ENCODE peak calls at places on chromosomes 1 and 21, in four cellular contexts. U, K, Y and T are unnamed samples.

GRCh38 chr1:174682419-174683008 is 234.8 kb downstream of the GPR52 start:
- DNase-seq in U (no peak), K (no peak), Y (peak), T (no peak)

GRCh38 chr1:10693497-10694273 is 102.8 kb downstream of the CASZ1 start:
- DNase-seq in U (peak), K (no peak), Y (no peak), T (peak)

GRCh38 chr1:85279463-85280080 is 3.1 kb upstream of the BCL10 start:
- DNase-seq in U (no peak), K (no peak), Y (no peak), T (no peak)

GRCh38 chr1:113747376-113747775 is 11.9 kb downstream of the PHTF1 start:
- DNase-seq in U (no peak), K (no peak), Y (no peak), T (no peak)

GRCh38 chr1:173914366-173914871 is 2.7 kb downstream of the SERPINC1 start:
- DNase-seq in U (peak), K (no peak), Y (peak), T (peak)

GRCh38 chr21:42061195-42061865 is 9.8 kb upstream of the UMODL1 start:
- DNase-seq in U (no peak), K (peak), Y (no peak), T (no peak)

GRCh38 chr1:179677882-179678281 is 65.2 kb upstream of the FAM163A start:
- DNase-seq in U (no peak), K (no peak), Y (no peak), T (no peak)

GRCh38 chr21:42621828-42622199 is 31.6 kb upstream of the PDE9A start:
- DNase-seq in U (no peak), K (no peak), Y (no peak), T (no peak)

GRCh38 chr21:15272591-15272990 is 207.8 kb upstream of the NRIP1 start:
- DNase-seq in U (no peak), K (no peak), Y (no peak), T (no peak)

GRCh38 chr1:192559115-192560006 is 16.2 kb upstream of the RGS1 start:
- DNase-seq in U (no peak), K (no peak), Y (no peak), T (no peak)

GRCh38 chr1:186985889-186986491 is 157.2 kb downstream of the PLA2G4A start:
- DNase-seq in U (peak), K (no peak), Y (peak), T (peak)

GRCh38 chr1:89518116-89518780 is 6.4 kb upstream of the LRRC8B start:
- DNase-seq in U (no peak), K (no peak), Y (no peak), T (no peak)

GRCh38 chr1:1285618-1286311 is 5.5 kb downstream of the SCNN1D start:
- DNase-seq in U (no peak), K (no peak), Y (no peak), T (no peak)

GRCh38 chr1:181033128-181033798 is 520 bp upstream of the MR1 start:
- DNase-seq in U (peak), K (peak), Y (no peak), T (no peak)

GRCh38 chr1:234188454-234188792 is 184.8 kb upstream of the COA6 start:
- DNase-seq in U (peak), K (peak), Y (peak), T (no peak)

GRCh38 chr1:220462756-220463155 is 65.2 kb upstream of the MARK1 start:
- DNase-seq in U (peak), K (no peak), Y (no peak), T (no peak)

GRCh38 chr1:245458761-245459174 is 304.0 kb downstream of the KIF26B start:
- DNase-seq in U (no peak), K (no peak), Y (no peak), T (no peak)

GRCh38 chr1:46175243-46175642 is 356 bp downstream of the TSPAN1 start:
- DNase-seq in U (no peak), K (no peak), Y (no peak), T (no peak)

GRCh38 chr1:243315933-243316332 is 60.1 kb downstream of the SDCCAG8 start:
- DNase-seq in U (no peak), K (no peak), Y (no peak), T (no peak)

GRCh38 chr1:3548156-3548893 is 63.0 kb downstream of the MEGF6 start:
- DNase-seq in U (no peak), K (no peak), Y (no peak), T (no peak)

GRCh38 chr1:110171134-110171733 is 20.9 kb downstream of the SLC6A17 start:
- DNase-seq in U (no peak), K (no peak), Y (no peak), T (no peak)

GRCh38 chr1:5993553-5994510 is 1.6 kb upstream of the NPHP4 start:
- DNase-seq in U (peak), K (no peak), Y (no peak), T (no peak)

GRCh38 chr21:30116474-30116873 is 50.1 kb downstream of the CLDN17 start:
- DNase-seq in U (no peak), K (no peak), Y (no peak), T (no peak)

GRCh38 chr1:7474143-7474490 is 297.0 kb upstream of the VAMP3 start:
- DNase-seq in U (no peak), K (no peak), Y (no peak), T (no peak)

GRCh38 chr21:45471229-45472052 is 66.5 kb downstream of the COL18A1 start:
- DNase-seq in U (no peak), K (no peak), Y (peak), T (no peak)

GRCh38 chr1:93708734-93709481 is 27.3 kb upstream of the BCAR3 start:
- DNase-seq in U (no peak), K (no peak), Y (no peak), T (no peak)

GRCh38 chr1:67557731-67558448 is 127.1 kb upstream of the GADD45A start:
- DNase-seq in U (peak), K (no peak), Y (no peak), T (no peak)

GRCh38 chr1:205179842-205180241 is 31.7 kb downstream of the DSTYK start:
- DNase-seq in U (no peak), K (no peak), Y (no peak), T (no peak)

GRCh38 chr1:40315795-40316594 is 1.1 kb downstream of the COL9A2 start:
- DNase-seq in U (no peak), K (no peak), Y (no peak), T (peak)

GRCh38 chr1:40315239-40315794 is 1.8 kb downstream of the COL9A2 start:
- DNase-seq in U (peak), K (peak), Y (peak), T (peak)

GRCh38 chr1:40318476-40318875 is 1.4 kb upstream of the COL9A2 start:
- DNase-seq in U (no peak), K (no peak), Y (no peak), T (no peak)

GRCh38 chr1:40317394-40318074 is 448 bp upstream of the COL9A2 start:
- DNase-seq in U (no peak), K (no peak), Y (no peak), T (peak)

GRCh38 chr1:40316595-40317393 is at the start of gene COL9A2:
- DNase-seq in U (no peak), K (no peak), Y (peak), T (peak)
- TF ChIP-seq FOXK2 in U (no peak), K (no peak), Y (no peak), T (no peak)

GRCh38 chr1:18397636-18398035 is 83.1 kb upstream of the KLHDC7A start:
- DNase-seq in U (no peak), K (no peak), Y (no peak), T (no peak)

GRCh38 chr1:18398791-18399551 is 81.8 kb upstream of the KLHDC7A start:
- DNase-seq in U (no peak), K (no peak), Y (peak), T (no peak)

GRCh38 chr1:18404460-18404859 is 76.3 kb upstream of the KLHDC7A start:
- DNase-seq in U (no peak), K (no peak), Y (no peak), T (no peak)

GRCh38 chr1:18400347-18401102 is 80.2 kb upstream of the KLHDC7A start:
- DNase-seq in U (peak), K (no peak), Y (no peak), T (no peak)

GRCh38 chr1:18401921-18402320 is 78.8 kb upstream of the KLHDC7A start:
- DNase-seq in U (no peak), K (no peak), Y (no peak), T (no peak)
- TF ChIP-seq BHLHE40 in U (no peak), K (no peak), Y (no peak), T (no peak)

GRCh38 chr1:235917267-235917811 is 50.6 kb upstream of the LYST start:
- DNase-seq in U (peak), K (peak), Y (no peak), T (no peak)
- TF ChIP-seq FOXK2 in U (no peak), K (no peak), Y (no peak), T (no peak)

DNA sequence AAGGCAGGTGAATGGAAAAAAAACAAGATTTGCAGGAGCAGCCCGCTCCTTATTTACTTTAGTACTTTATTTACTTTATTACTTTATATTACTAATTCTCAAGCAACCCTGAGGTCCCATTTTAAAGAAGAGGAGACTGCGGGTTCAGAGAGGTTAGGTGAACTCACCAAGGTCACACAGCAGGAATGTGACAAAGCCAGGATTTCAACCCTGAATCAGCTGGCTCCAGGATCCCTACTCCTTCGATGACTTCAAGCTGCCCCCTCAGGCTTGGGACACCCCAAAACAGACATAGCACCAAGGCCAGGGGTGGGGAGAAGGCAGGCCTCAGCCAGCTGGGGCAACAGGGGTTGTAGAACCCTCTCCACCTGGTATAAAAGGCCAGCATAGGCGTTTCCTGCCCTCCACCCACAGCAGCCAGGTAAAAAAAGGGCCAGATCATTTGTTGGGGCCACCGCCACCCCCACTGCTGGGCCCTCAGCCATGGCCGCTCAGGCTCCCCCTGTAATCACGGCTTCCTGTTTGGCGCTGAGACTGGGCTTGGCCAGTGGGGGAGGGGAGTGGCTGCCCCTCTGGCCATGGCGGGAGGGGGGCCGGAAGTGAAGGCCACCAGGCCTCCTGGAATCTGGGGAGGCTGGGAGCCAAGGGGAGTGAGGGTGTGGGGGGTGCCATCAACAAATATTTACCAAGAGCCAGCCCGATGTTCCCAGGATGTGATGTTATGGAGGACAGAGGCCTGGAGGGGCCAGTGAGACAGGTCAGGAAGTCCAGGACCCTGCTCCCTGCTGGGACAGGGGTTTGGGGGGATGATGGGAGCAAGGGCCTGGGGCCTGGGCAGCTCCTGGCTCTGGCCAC is 6.5 kb downstream of the SDC3 start:
- DNase-seq in U (peak), K (no peak), Y (peak), T (no peak)
- TF ChIP-seq BHLHE40 in U (no peak), K (no peak), Y (no peak), T (no peak)

GRCh38 chr21:44399955-44400790 is 46.8 kb downstream of the TRPM2 start:
- DNase-seq in U (no peak), K (no peak), Y (no peak), T (no peak)
- TF ChIP-seq FOXK2 in U (no peak), K (no peak), Y (no peak), T (no peak)

GRCh38 chr1:177106614-177107365 is 57.7 kb downstream of the ASTN1 start:
- DNase-seq in U (no peak), K (no peak), Y (no peak), T (no peak)

DNA sequence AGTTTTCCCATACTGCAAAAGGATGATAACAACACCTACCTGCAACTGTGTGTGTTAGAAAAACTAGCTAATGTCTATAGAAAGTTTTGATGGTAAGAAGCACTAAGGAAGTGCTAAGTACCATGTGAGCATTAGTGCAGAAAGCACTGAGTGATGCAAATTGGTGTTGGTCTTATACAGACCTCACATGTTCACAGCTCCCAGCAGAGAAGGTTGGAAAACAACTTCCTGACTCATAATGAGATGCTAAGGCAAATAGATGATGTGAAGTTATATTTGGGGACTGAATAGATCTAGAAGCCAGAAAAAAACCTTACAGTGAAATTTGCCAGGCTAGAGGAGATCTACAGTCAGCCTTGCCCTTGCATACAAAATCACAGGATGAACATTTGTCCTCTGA is 61.5 kb downstream of the ASTN1 start:
- DNase-seq in U (no peak), K (no peak), Y (no peak), T (no peak)
- TF ChIP-seq BHLHE40 in U (no peak), K (no peak), Y (no peak), T (no peak)

GRCh38 chr1:236288620-236288976 is 6.8 kb upstream of the ERO1B start:
- DNase-seq in U (no peak), K (no peak), Y (no peak), T (no peak)

GRCh38 chr1:236297161-236297560 is 15.4 kb upstream of the ERO1B start:
- DNase-seq in U (no peak), K (no peak), Y (no peak), T (no peak)

GRCh38 chr1:236289492-236290131 is 7.9 kb upstream of the ERO1B start:
- DNase-seq in U (no peak), K (no peak), Y (no peak), T (no peak)

GRCh38 chr1:236287757-236288619 is 6.2 kb upstream of the ERO1B start:
- DNase-seq in U (peak), K (no peak), Y (no peak), T (peak)

DNA sequence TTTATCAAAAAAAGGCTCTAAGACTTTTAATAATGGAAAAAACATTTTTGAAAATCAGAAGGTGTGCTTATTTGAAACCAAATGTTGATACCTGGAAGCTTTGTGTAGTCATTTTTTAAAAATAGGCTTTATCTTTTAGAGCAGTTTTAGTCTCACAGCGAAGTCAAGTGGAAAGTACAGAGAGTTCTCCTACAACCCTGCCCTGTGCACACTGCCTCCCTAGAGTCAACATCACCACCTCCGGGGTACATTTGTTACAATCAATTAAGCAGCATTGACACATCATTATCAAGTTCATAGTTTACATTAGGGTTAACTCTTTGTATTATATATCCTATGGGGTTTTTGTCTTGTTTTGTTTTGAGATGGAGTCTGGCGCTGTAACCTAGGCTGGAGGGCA is 10.7 kb upstream of the ERO1B start:
- DNase-seq in U (no peak), K (no peak), Y (no peak), T (no peak)
- TF ChIP-seq FOXK2 in U (no peak), K (no peak), Y (no peak), T (no peak)